ENCODE peak calls at places on chromosome 11, in six cellular contexts. L is K562, U is HepG2, V is H1, F is GM12878, R is HCT116. Z is an unnamed sample.
A peak's percentile ranks its signal among the peaks of the same experiment; 100 is the strongest.

GRCh38 chr11:77557553-77557952 is 32.2 kb upstream of the AQP11 start:
- DNase-seq in L (no peak), U (peak; percentile 33), V (no peak), F (no peak), R (no peak), Z (peak; percentile 51)

GRCh38 chr11:2681408-2682145 is 18.2 kb downstream of the KCNQ1OT1 start:
- DNase-seq in L (no peak), U (no peak), V (no peak), F (no peak), R (no peak), Z (no peak)

GRCh38 chr11:122048401-122048800 is 67.6 kb downstream of the BLID start:
- DNase-seq in L (no peak), U (no peak), V (no peak), F (no peak), R (no peak), Z (no peak)

GRCh38 chr11:23423119-23423518 is 562.8 kb upstream of the CCDC179 start:
- DNase-seq in L (no peak), U (no peak), V (no peak), F (no peak), R (no peak), Z (no peak)

GRCh38 chr11:36196476-36197099 is 92.6 kb downstream of the COMMD9 start:
- DNase-seq in L (no peak), U (no peak), V (no peak), F (no peak), R (no peak), Z (no peak)

GRCh38 chr11:119422505-119423416 is at the start of gene THY1:
- DNase-seq in L (peak; percentile 25), U (no peak), V (peak; percentile 83), F (no peak), R (no peak), Z (peak; percentile 60)

GRCh38 chr11:114026355-114026754 is 33.2 kb upstream of the ZBTB16 start:
- DNase-seq in L (peak; percentile 32), U (peak; percentile 18), V (no peak), F (no peak), R (no peak), Z (peak; percentile 25)

GRCh38 chr11:1728281-1728680 is 22.1 kb downstream of the IFITM10 start:
- DNase-seq in L (no peak), U (no peak), V (no peak), F (no peak), R (no peak), Z (no peak)

GRCh38 chr11:97614571-97614970 is 1224.8 kb downstream of the JRKL start:
- DNase-seq in L (no peak), U (no peak), V (no peak), F (no peak), R (no peak), Z (no peak)

GRCh38 chr11:74444173-74444832 is 23.0 kb downstream of the KCNE3 start:
- DNase-seq in L (no peak), U (no peak), V (no peak), F (no peak), R (no peak), Z (no peak)

GRCh38 chr11:130737866-130738431 is 178.3 kb downstream of the SNX19 start:
- DNase-seq in L (no peak), U (no peak), V (no peak), F (no peak), R (no peak), Z (no peak)

GRCh38 chr11:57899378-57899777 is 124.3 kb upstream of the OR9Q1 start:
- DNase-seq in L (no peak), U (no peak), V (no peak), F (no peak), R (no peak), Z (no peak)

GRCh38 chr11:94326947-94327346 is 22.6 kb downstream of the IZUMO1R start:
- DNase-seq in L (no peak), U (no peak), V (no peak), F (no peak), R (no peak), Z (no peak)

GRCh38 chr11:21072517-21072916 is 403.1 kb downstream of the NELL1 start:
- DNase-seq in L (no peak), U (no peak), V (no peak), F (no peak), R (no peak), Z (no peak)

GRCh38 chr11:85530596-85530995 is 96.5 kb downstream of the DLG2 start:
- DNase-seq in L (no peak), U (no peak), V (no peak), F (no peak), R (no peak), Z (no peak)

GRCh38 chr11:120064341-120064740 is 73.6 kb downstream of the TRIM29 start:
- DNase-seq in L (no peak), U (no peak), V (peak; percentile 30), F (no peak), R (no peak), Z (no peak)

GRCh38 chr11:8267280-8267679 is 3.6 kb upstream of the LMO1 start:
- DNase-seq in L (no peak), U (no peak), V (no peak), F (no peak), R (no peak), Z (no peak)

GRCh38 chr11:134663506-134664313 is 251.7 kb upstream of the B3GAT1 start:
- DNase-seq in L (no peak), U (no peak), V (peak; percentile 20), F (no peak), R (no peak), Z (no peak)

GRCh38 chr11:41954034-41954433 is 494.6 kb upstream of the LRRC4C start:
- DNase-seq in L (no peak), U (no peak), V (no peak), F (no peak), R (no peak), Z (no peak)

GRCh38 chr11:96798445-96798844 is 408.6 kb downstream of the JRKL start:
- DNase-seq in L (no peak), U (no peak), V (no peak), F (no peak), R (no peak), Z (no peak)

GRCh38 chr11:114439229-114440120 is at the start of gene REXO2:
- DNase-seq in L (peak; percentile 91), U (peak; percentile 90), V (peak; percentile 90), F (peak; percentile 75), R (peak; percentile 89), Z (peak; percentile 85)

GRCh38 chr11:70717961-70718595 is 319.7 kb downstream of the CTTN start:
- DNase-seq in L (no peak), U (no peak), V (no peak), F (no peak), R (no peak), Z (no peak)

GRCh38 chr11:114201219-114201618 is 95.0 kb upstream of the NNMT start:
- DNase-seq in L (no peak), U (no peak), V (no peak), F (no peak), R (no peak), Z (no peak)

GRCh38 chr11:5967708-5968107 is 586 bp downstream of the OR56A5 start:
- DNase-seq in L (no peak), U (no peak), V (no peak), F (no peak), R (no peak), Z (no peak)

GRCh38 chr11:69593851-69594250 is 47.1 kb upstream of the CCND1 start:
- DNase-seq in L (peak; percentile 42), U (no peak), V (no peak), F (no peak), R (no peak), Z (no peak)

GRCh38 chr11:8354622-8355417 is 91.1 kb upstream of the LMO1 start:
- DNase-seq in L (no peak), U (no peak), V (no peak), F (no peak), R (no peak), Z (no peak)

GRCh38 chr11:66017354-66017753 is 5.5 kb downstream of the CST6 start:
- DNase-seq in L (peak; percentile 58), U (no peak), V (no peak), F (no peak), R (no peak), Z (no peak)
- TF ChIP-seq ZNF274 in L (no peak), U (no peak), V (no peak), F (no peak), R (no peak), Z (no peak)

GRCh38 chr11:131889146-131889577 is 518.7 kb downstream of the NTM start:
- DNase-seq in L (no peak), U (no peak), V (no peak), F (peak; percentile 66), R (no peak), Z (peak; percentile 62)
- TF ChIP-seq YY1 in L (no peak), U (no peak), V (no peak), F (no peak), R (no peak), Z (no peak)

GRCh38 chr11:33690290-33691050 is 10.2 kb downstream of the C11orf91 start:
- DNase-seq in L (no peak), U (peak; percentile 46), V (no peak), F (no peak), R (peak; percentile 81), Z (no peak)
- TF ChIP-seq ZNF274 in L (no peak), U (no peak), V (no peak), F (no peak), R (no peak), Z (no peak)

GRCh38 chr11:83736689-83737088 is 450.5 kb upstream of the CCDC90B start:
- DNase-seq in L (no peak), U (no peak), V (no peak), F (no peak), R (no peak), Z (no peak)
- TF ChIP-seq YY1 in L (no peak), U (no peak), V (no peak), F (no peak), R (no peak), Z (no peak)